ENCODE peak calls at places on chromosome 22, in six cellular contexts. P is heart right ventricle; G is substantia nigra; H is hepatic stellate cell; L is occipital lobe; B is central memory CD4-positive, alpha-beta T cell. W is an unnamed sample.

GRCh38 chr22:48884786-48885185 is 942.9 kb downstream of the BRD1 start:
- DNase-seq in P (no peak), H (no peak), B (no peak), G (no peak), L (no peak), W (peak; percentile 4)

GRCh38 chr22:37051629-37052385 is at the start of gene KCTD17:
- DNase-seq in L (peak; percentile 69), H (peak; percentile 96), B (peak; percentile 66), P (peak; percentile 83), G (peak; percentile 55), W (peak; percentile 38)

GRCh38 chr22:28442264-28442950 is 237.2 kb downstream of the TTC28 start:
- DNase-seq in G (peak; percentile 80), B (peak; percentile 9), H (peak; percentile 80), P (peak; percentile 83), L (peak; percentile 60), W (peak; percentile 82)

GRCh38 chr22:26715392-26715939 is 58.1 kb downstream of the MIAT start:
- DNase-seq in L (no peak), B (no peak), H (no peak), G (no peak), P (no peak), W (no peak)

GRCh38 chr22:46091277-46091977 is 58.9 kb upstream of the PPARA start:
- DNase-seq in P (peak; percentile 9), B (no peak), G (no peak), L (no peak), H (no peak), W (peak; percentile 32)

GRCh38 chr22:31086703-31087330 is 5.7 kb downstream of the SMTN start:
- DNase-seq in H (no peak), G (no peak), L (no peak), P (no peak), B (no peak), W (no peak)

GRCh38 chr22:38236786-38237185 is 35.0 kb downstream of the MAFF start:
- DNase-seq in H (no peak), G (no peak), B (no peak), L (no peak), P (no peak), W (no peak)

GRCh38 chr22:24894998-24895397 is 51.5 kb downstream of the LHFPL7 start:
- DNase-seq in G (peak; percentile 21), L (no peak), B (no peak), P (peak; percentile 75), H (peak; percentile 30), W (peak; percentile 76)

GRCh38 chr22:49719046-49719445 is 108.6 kb downstream of the BRD1 start:
- DNase-seq in P (no peak), G (no peak), H (no peak), L (no peak), B (no peak), W (no peak)

GRCh38 chr22:46797355-46797754 is 34.9 kb downstream of the TBC1D22A start:
- DNase-seq in P (no peak), B (no peak), L (no peak), G (no peak), H (no peak), W (no peak)

GRCh38 chr22:44407404-44408226 is 90.4 kb downstream of the RTL6 start:
- DNase-seq in L (no peak), H (no peak), G (no peak), B (no peak), P (no peak), W (peak; percentile 43)

GRCh38 chr22:23847991-23848864 is 9.4 kb upstream of the DERL3 start:
- DNase-seq in L (no peak), H (no peak), G (no peak), P (no peak), B (no peak), W (no peak)

GRCh38 chr22:23070418-23071162 is at the start of gene GNAZ:
- DNase-seq in B (peak; percentile 6), G (no peak), P (peak; percentile 17), L (no peak), H (no peak), W (peak; percentile 53)

GRCh38 chr22:47067331-47067890 is 305.0 kb downstream of the TBC1D22A start:
- DNase-seq in P (no peak), G (no peak), L (no peak), H (no peak), B (no peak), W (no peak)

GRCh38 chr22:24331468-24332440 is 61.1 kb downstream of the SPECC1L start:
- DNase-seq in H (no peak), G (no peak), P (no peak), L (no peak), B (no peak), W (no peak)